ENCODE peak calls at places on chromosomes 2 and 18, in six cellular contexts. U, J, T, I, Q and V are unnamed samples. For H3K9me3, the result is how much of the 10 kb centered on the place peaks cover.

GRCh38 chr2:96907405-96908041 is 37.6 kb upstream of the SEMA4C start:
- DNase-seq in I (peak), T (peak), U (no peak), Q (peak), J (no peak), V (peak)

GRCh38 chr2:135030826-135031225 is 16.4 kb downstream of the MAP3K19 start:
- DNase-seq in U (peak), T (peak), Q (no peak), J (no peak), I (no peak), V (no peak)

GRCh38 chr2:190791347-190791982 is 89.2 kb upstream of the GLS start:
- DNase-seq in T (no peak), Q (peak), U (peak), I (peak), J (no peak), V (no peak)

GRCh38 chr2:209687261-209687660 is 84.4 kb upstream of the UNC80 start:
- DNase-seq in J (no peak), T (peak), I (no peak), U (peak), Q (no peak), V (no peak)

GRCh38 chr2:143463717-143464116 is 334.5 kb downstream of the ARHGAP15 start:
- DNase-seq in U (no peak), I (no peak), T (no peak), Q (no peak), J (no peak), V (no peak)

GRCh38 chr18:75211721-75212625 is 1.4 kb downstream of the TSHZ1 start:
- DNase-seq in U (peak), I (peak), J (peak), Q (peak), T (peak), V (peak)

GRCh38 chr2:231936491-231936890 is 10.3 kb upstream of the NPPC start:
- DNase-seq in Q (no peak), T (no peak), U (peak), J (no peak), I (no peak), V (no peak)

GRCh38 chr2:10668402-10669012 is 21.3 kb downstream of the NOL10 start:
- DNase-seq in T (peak), Q (no peak), I (no peak), J (no peak), U (peak), V (no peak)

GRCh38 chr2:58215429-58215828 is 25.7 kb downstream of the FANCL start:
- DNase-seq in J (no peak), T (no peak), I (no peak), Q (no peak), U (no peak), V (peak)

GRCh38 chr2:18187214-18187613 is 308.7 kb downstream of the KCNS3 start:
- DNase-seq in I (no peak), J (no peak), U (no peak), T (peak), Q (no peak), V (no peak)

GRCh38 chr2:217837001-217837491 is 165.7 kb downstream of the TNS1 start:
- DNase-seq in J (no peak), T (peak), U (no peak), I (peak), Q (peak), V (peak)

GRCh38 chr2:143629344-143629743 is 500.1 kb downstream of the ARHGAP15 start:
- DNase-seq in Q (no peak), T (no peak), I (no peak), J (no peak), U (no peak), V (no peak)

GRCh38 chr2:42854207-42854818 is 61.9 kb upstream of the HAAO start:
- DNase-seq in T (peak), I (peak), Q (peak), U (peak), J (no peak), V (peak)

GRCh38 chr18:79950440-79951341 is 762 bp downstream of the SLC66A2 start:
- DNase-seq in J (no peak), U (peak), T (peak), I (peak), Q (peak), V (peak)

GRCh38 chr2:37571571-37572136 is 99.8 kb downstream of the CDC42EP3 start:
- DNase-seq in J (no peak), U (no peak), I (no peak), T (no peak), Q (no peak), V (no peak)

GRCh38 chr18:47215554-47216138 is 35.8 kb downstream of the SKOR2 start:
- DNase-seq in I (peak), T (peak), Q (no peak), U (peak), J (no peak), V (peak)

GRCh38 chr2:174312581-174313234 is 22.0 kb upstream of the SP9 start:
- DNase-seq in Q (no peak), I (no peak), U (no peak), T (peak), J (no peak), V (no peak)

GRCh38 chr2:219041252-219041651 is at the start of gene CFAP65:
- DNase-seq in T (no peak), I (peak), Q (no peak), J (no peak), U (peak), V (peak)

GRCh38 chr2:170770304-170771048 is at the start of gene ERICH2:
- DNase-seq in I (peak), Q (peak), T (peak), U (peak), J (peak), V (peak)

GRCh38 chr2:178277741-178278197 is 83.5 kb downstream of the OSBPL6 start:
- DNase-seq in J (no peak), T (no peak), Q (no peak), I (no peak), U (no peak), V (no peak)

GRCh38 chr2:129233751-129234406 is 745.6 kb upstream of the RAB6C start:
- DNase-seq in I (no peak), T (peak), U (peak), J (no peak), Q (no peak), V (peak)

GRCh38 chr2:230928701-230929380 is 3.8 kb upstream of the GPR55 start:
- DNase-seq in J (no peak), I (no peak), Q (no peak), T (no peak), U (no peak), V (no peak)

GRCh38 chr2:45119855-45120254 is 110.6 kb upstream of the SIX2 start:
- DNase-seq in T (peak), U (peak), Q (no peak), J (no peak), I (no peak), V (no peak)

GRCh38 chr18:11972371-11973174 is 8.7 kb upstream of the IMPA2 start:
- DNase-seq in J (no peak), I (no peak), Q (no peak), U (no peak), T (peak), V (no peak)

GRCh38 chr2:98134138-98134537 is 47.2 kb downstream of the VWA3B start:
- DNase-seq in U (no peak), T (peak), J (no peak), Q (peak), I (peak), V (peak)

GRCh38 chr2:9951522-9952285 is at the start of gene GRHL1:
- DNase-seq in U (peak), Q (peak), I (peak), T (peak), J (peak), V (peak)

GRCh38 chr2:219769044-219770030 is 141.9 kb downstream of the SLC4A3 start:
- DNase-seq in U (peak), I (peak), J (no peak), T (no peak), Q (peak), V (peak)

GRCh38 chr2:13193900-13194299 is 477.2 kb downstream of the TRIB2 start:
- DNase-seq in T (peak), U (peak), J (no peak), Q (no peak), I (no peak), V (no peak)

GRCh38 chr2:236939751-236940229 is 145.9 kb upstream of the COPS8 start:
- DNase-seq in Q (no peak), I (peak), J (no peak), U (no peak), T (peak), V (no peak)

GRCh38 chr2:97950329-97951154 is 45.2 kb downstream of the TMEM131 start:
- DNase-seq in J (no peak), I (no peak), Q (no peak), T (peak), U (peak), V (no peak)

GRCh38 chr2:177239053-177239452 is 25.5 kb downstream of the NFE2L2 start:
- DNase-seq in Q (no peak), U (no peak), I (no peak), J (no peak), T (no peak), V (no peak)

GRCh38 chr2:60936757-60937156 is 55.4 kb downstream of the REL start:
- DNase-seq in U (no peak), T (no peak), Q (peak), I (no peak), J (no peak), V (no peak)

GRCh38 chr2:2158915-2159314 is 172.2 kb downstream of the MYT1L start:
- DNase-seq in Q (no peak), T (no peak), J (no peak), U (no peak), I (no peak), V (no peak)

GRCh38 chr18:58058720-58059119 is 14.7 kb downstream of the NEDD4L start:
- DNase-seq in J (no peak), Q (no peak), I (no peak), U (peak), T (no peak), V (no peak)

GRCh38 chr2:119820275-119820674 is 60.6 kb downstream of the PTPN4 start:
- DNase-seq in U (no peak), I (peak), Q (no peak), T (peak), J (no peak), V (no peak)

GRCh38 chr2:181317511-181317910 is 139.7 kb upstream of the ITGA4 start:
- DNase-seq in U (no peak), Q (no peak), J (no peak), T (no peak), I (no peak), V (no peak)

GRCh38 chr18:60549338-60549960 is 176.9 kb upstream of the MC4R start:
- DNase-seq in I (no peak), J (no peak), Q (no peak), T (peak), U (peak), V (no peak)

GRCh38 chr2:165474621-165475269 is 5.2 kb downstream of the CSRNP3 start:
- DNase-seq in U (no peak), I (no peak), J (no peak), T (no peak), Q (no peak), V (no peak)

GRCh38 chr18:73544032-73544431 is 603.6 kb downstream of the FBXO15 start:
- DNase-seq in U (no peak), I (no peak), T (no peak), Q (no peak), J (no peak), V (no peak)

GRCh38 chr2:163236553-163236952 is 398.0 kb upstream of the KCNH7 start:
- DNase-seq in J (no peak), Q (no peak), U (no peak), T (no peak), I (no peak), V (no peak)

GRCh38 chr2:163231666-163232065 is 393.1 kb upstream of the KCNH7 start:
- DNase-seq in T (no peak), U (no peak), J (no peak), I (no peak), Q (no peak), V (no peak)
- H3K9me3 ChIP-seq in T (under half), U (under half), J (under half), I (under half), Q (under half), V (under half)

DNA sequence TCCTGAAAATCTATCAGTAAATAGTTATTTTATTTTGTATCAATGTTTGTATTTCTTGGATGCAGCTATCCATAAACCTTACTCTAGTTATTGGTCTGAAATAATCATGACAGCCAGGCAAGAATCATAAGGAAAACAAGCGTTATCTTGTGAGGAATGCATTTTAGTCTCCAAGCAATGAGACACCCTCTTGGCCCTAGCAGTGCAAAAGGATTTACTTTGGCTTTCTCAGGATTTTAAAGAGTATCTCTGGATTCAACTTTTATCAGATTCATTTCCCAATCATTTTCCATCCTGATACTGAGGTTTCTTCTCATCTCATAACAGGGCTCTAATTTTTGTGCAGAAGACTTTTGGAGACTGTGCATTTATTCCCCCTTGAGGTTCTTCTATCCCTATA is 480.8 kb downstream of the TMX3 start:
- DNase-seq in Q (no peak), T (no peak), I (no peak), J (no peak), U (no peak), V (no peak)
- H3K9me3 ChIP-seq in Q (under half), T (under half), I (under half), J (under half), U (under half), V (under half)

GRCh38 chr18:78473563-78473962 is 506.1 kb upstream of the SALL3 start:
- DNase-seq in U (no peak), T (no peak), Q (no peak), I (no peak), J (no peak), V (no peak)
- H3K9me3 ChIP-seq in U (under half), T (under half), Q (under half), I (under half), J (under half), V (under half)

GRCh38 chr2:52369176-52369575 is 1337.2 kb upstream of the NRXN1 start:
- DNase-seq in U (no peak), J (no peak), T (no peak), I (no peak), Q (no peak), V (no peak)
- H3K9me3 ChIP-seq in U (under half), J (under half), T (under half), I (under half), Q (under half), V (under half)

GRCh38 chr2:593354-594026 is 83.7 kb downstream of the TMEM18 start:
- DNase-seq in T (no peak), U (no peak), I (peak), Q (peak), J (no peak), V (no peak)

GRCh38 chr2:595831-596592 is 81.2 kb downstream of the TMEM18 start:
- DNase-seq in I (peak), J (no peak), Q (no peak), T (no peak), U (no peak), V (no peak)

GRCh38 chr2:592737-593136 is 84.5 kb downstream of the TMEM18 start:
- DNase-seq in I (no peak), T (no peak), U (no peak), Q (no peak), J (no peak), V (no peak)

GRCh38 chr2:594297-594949 is 82.8 kb downstream of the TMEM18 start:
- DNase-seq in T (no peak), Q (no peak), J (no peak), I (peak), U (no peak), V (no peak)

GRCh38 chr2:595141-595805 is 81.9 kb downstream of the TMEM18 start:
- DNase-seq in T (no peak), U (no peak), I (peak), J (no peak), Q (no peak), V (no peak)
- H3K9me3 ChIP-seq in T (under half), U (under half), I (under half), J (under half), Q (under half), V (under half)

DNA sequence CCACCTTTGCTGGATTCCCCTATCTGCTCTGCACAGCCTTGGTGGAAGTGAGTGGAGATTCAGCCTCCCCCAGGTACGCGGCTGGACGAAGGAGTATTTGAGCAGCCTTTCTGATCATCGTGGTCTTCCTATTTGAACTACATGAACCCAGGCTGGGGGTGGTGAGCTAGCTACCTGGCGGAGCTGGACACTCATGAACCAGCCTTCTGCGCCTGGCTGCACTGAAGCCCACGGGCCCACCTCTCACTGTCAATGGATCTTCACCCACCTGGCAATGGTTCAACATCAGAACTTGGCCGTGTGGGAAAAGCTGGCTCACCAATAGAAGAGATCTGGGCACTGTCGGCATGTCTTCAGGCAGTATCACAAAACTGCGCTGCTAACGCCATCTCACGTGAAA is 35.4 kb downstream of the ANKMY1 start:
- DNase-seq in T (no peak), J (no peak), I (peak), U (no peak), Q (no peak), V (no peak)
- H3K9me3 ChIP-seq in T (half or more), J (under half), I (under half), U (under half), Q (under half), V (under half)

DNA sequence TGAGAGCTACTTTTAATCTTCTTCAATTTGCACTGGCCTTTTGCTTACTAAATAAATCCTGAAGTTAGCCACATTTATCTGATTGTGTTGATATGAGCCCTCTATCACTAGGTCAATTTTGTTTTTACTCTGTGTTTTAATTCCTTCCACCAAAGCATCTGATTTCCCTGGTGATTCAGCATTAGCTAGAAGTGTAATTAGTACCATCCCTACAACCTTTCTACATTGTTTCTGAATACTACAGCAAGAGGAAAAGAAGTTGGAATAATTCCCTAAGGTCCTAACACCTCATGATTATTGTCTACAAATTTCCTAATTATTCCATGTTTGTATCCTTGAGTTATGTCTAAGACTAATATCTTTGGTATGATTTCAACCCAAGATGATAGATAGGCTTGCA is 1093.6 kb downstream of the SUCLG1 start:
- DNase-seq in I (no peak), Q (no peak), J (no peak), U (no peak), T (peak), V (no peak)
- H3K9me3 ChIP-seq in I (under half), Q (under half), J (under half), U (under half), T (under half), V (under half)

GRCh38 chr2:4053769-4054493 is 350.6 kb downstream of the DCDC2C start:
- DNase-seq in I (no peak), J (no peak), T (no peak), U (no peak), Q (no peak), V (no peak)
- H3K9me3 ChIP-seq in I (under half), J (under half), T (under half), U (under half), Q (under half), V (under half)

DNA sequence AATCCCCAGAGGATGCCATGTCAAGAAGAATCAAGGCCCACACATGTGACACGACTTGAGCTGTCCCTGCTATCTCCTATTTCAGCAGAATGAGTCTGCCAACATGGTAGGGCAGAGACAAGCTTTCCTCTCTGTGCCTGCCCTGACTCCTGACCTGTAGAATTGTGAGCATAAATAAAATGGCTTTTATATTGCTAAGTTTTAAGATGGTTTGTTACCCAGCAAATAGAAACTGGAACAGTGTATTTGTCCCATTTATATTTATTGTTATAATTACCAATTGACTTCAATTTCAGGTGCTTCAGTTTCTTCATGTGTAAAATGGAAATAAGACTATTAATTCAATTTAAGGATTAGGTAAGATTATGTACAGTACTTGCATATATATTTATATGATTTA is 90.5 kb downstream of the ASB1 start:
- DNase-seq in J (no peak), I (no peak), Q (no peak), U (no peak), T (no peak), V (no peak)
- H3K9me3 ChIP-seq in J (under half), I (under half), Q (under half), U (under half), T (under half), V (under half)